ENCODE peak calls at places on chromosomes 4 and X, in five cellular contexts. O is BE2C; Y is uterus; G is naive thymus-derived CD4-positive, alpha-beta T cell; B is lung. H is an unnamed sample. For H3K36me3, the result is how much of the 10 kb centered on the place peaks cover.

GRCh38 chr4:113355550-113356371 is 306.3 kb downstream of the ANK2 start:
- DNase-seq in G (peak), O (peak), Y (peak), B (no peak), H (peak)

GRCh38 chr4:83083925-83084475 is 30.5 kb downstream of the PLAC8 start:
- DNase-seq in O (no peak), Y (no peak), G (peak), B (no peak), H (peak)

GRCh38 chrX:115949900-115950822 is 220.4 kb upstream of the AGTR2 start:
- DNase-seq in O (peak), B (peak), G (peak), Y (peak), H (peak)

GRCh38 chrX:155334486-155335316 is at the start of gene CLIC2:
- DNase-seq in O (no peak), B (peak), Y (peak), G (no peak), H (peak)

GRCh38 chr4:126973201-126973600 is 659.6 kb upstream of the INTU start:
- DNase-seq in G (no peak), Y (no peak), B (no peak), O (no peak), H (no peak)

GRCh38 chr4:113979157-113979972 is at the start of gene ARSJ:
- DNase-seq in O (peak), B (peak), G (peak), Y (peak), H (no peak)

GRCh38 chr4:140252144-140252741 is 98.3 kb upstream of the MAML3 start:
- DNase-seq in B (no peak), G (no peak), O (peak), Y (peak), H (no peak)

GRCh38 chr4:2462218-2462991 is 6.5 kb upstream of the RNF4 start:
- DNase-seq in G (peak), O (peak), B (peak), Y (peak), H (peak)

GRCh38 chr4:99447079-99447478 is 11.9 kb upstream of the ADH7 start:
- DNase-seq in G (no peak), Y (no peak), B (no peak), O (no peak), H (peak)

GRCh38 chrX:33970028-33970932 is 161.8 kb downstream of the FAM47A start:
- DNase-seq in Y (no peak), B (no peak), O (no peak), G (no peak), H (no peak)

GRCh38 chrX:76029385-76029784 is 143.5 kb upstream of the PBDC1 start:
- DNase-seq in G (no peak), Y (no peak), B (no peak), O (peak), H (no peak)

GRCh38 chr4:26860922-26861433 is 337 bp downstream of the STIM2 start:
- DNase-seq in Y (peak), G (peak), O (peak), B (peak), H (peak)

GRCh38 chr4:113482325-113482724 is 279.2 kb downstream of the CAMK2D start:
- DNase-seq in G (no peak), O (no peak), B (no peak), Y (no peak), H (no peak)

GRCh38 chr4:44002368-44002767 is 446.2 kb downstream of the KCTD8 start:
- DNase-seq in B (no peak), O (no peak), Y (no peak), G (no peak), H (no peak)

GRCh38 chrX:118928126-118928525 is 46.3 kb upstream of the LONRF3 start:
- DNase-seq in G (no peak), O (no peak), B (no peak), Y (no peak), H (no peak)

GRCh38 chr4:16297003-16297402 is 70.7 kb upstream of the TAPT1 start:
- DNase-seq in Y (no peak), O (no peak), G (no peak), B (no peak), H (no peak)

GRCh38 chrX:115561605-115562491 is 874 bp downstream of the PLS3 start:
- DNase-seq in Y (peak), O (peak), B (peak), G (no peak), H (peak)

GRCh38 chr4:109931318-109931717 is 18.6 kb downstream of the EGF start:
- DNase-seq in G (no peak), B (no peak), O (no peak), Y (no peak), H (no peak)

GRCh38 chrX:130778773-130779172 is 124.2 kb downstream of the ENOX2 start:
- DNase-seq in G (no peak), Y (no peak), O (no peak), B (no peak), H (no peak)

GRCh38 chr4:138308421-138308820 is 66.3 kb upstream of the SLC7A11 start:
- DNase-seq in Y (no peak), O (no peak), B (no peak), G (no peak), H (no peak)

GRCh38 chr4:48008021-48008596 is 8.4 kb downstream of the CNGA1 start:
- DNase-seq in Y (no peak), G (no peak), B (no peak), O (no peak), H (no peak)

DNA sequence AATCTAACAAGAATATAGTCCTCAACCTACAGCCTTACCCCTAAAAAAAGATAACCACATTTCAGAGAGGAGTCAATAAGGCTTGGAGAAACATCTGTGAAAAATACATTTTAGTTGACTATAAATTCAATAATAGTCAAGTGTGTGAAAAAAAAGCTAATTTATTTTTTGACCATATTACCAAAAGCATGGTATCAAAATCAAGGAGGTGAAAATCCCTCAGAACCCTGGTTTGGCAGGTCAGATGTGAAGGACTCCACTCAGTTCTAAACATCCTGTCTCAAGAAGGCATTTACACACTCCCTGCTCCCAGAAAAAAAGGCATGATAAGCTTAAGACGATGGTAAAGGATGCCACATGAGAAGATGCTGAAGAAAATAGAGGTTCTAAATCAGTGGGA is 745.1 kb upstream of the TENM3 start:
- DNase-seq in O (no peak), B (no peak), Y (no peak), G (no peak), H (no peak)
- H3K4me3 ChIP-seq in O (no peak), B (no peak), Y (no peak), G (no peak), H (no peak)

GRCh38 chr4:1325176-1325480 is 21.9 kb upstream of the UVSSA start:
- DNase-seq in Y (no peak), B (no peak), G (no peak), O (no peak), H (no peak)
- H3K36me3 ChIP-seq in Y (under half), B (under half), G (half or more), O (half or more), H (under half)

GRCh38 chrX:10121787-10122186 is 35.0 kb upstream of the CLCN4 start:
- DNase-seq in G (no peak), O (no peak), Y (no peak), B (no peak), H (peak)
- H3K4me3 ChIP-seq in G (no peak), O (no peak), Y (no peak), B (no peak), H (no peak)

GRCh38 chr4:169128902-169129301 is 118.8 kb upstream of the CBR4 start:
- DNase-seq in O (peak), G (no peak), B (no peak), Y (no peak), H (no peak)
- H3K36me3 ChIP-seq in O (under half), G (under half), B (under half), Y (under half), H (under half)

GRCh38 chrX:8984231-8984630 is 49.7 kb downstream of the FAM9B start:
- DNase-seq in G (no peak), O (no peak), B (no peak), Y (no peak), H (no peak)

GRCh38 chrX:8988456-8988855 is 45.5 kb downstream of the FAM9B start:
- DNase-seq in G (peak), Y (peak), B (no peak), O (no peak), H (no peak)

DNA sequence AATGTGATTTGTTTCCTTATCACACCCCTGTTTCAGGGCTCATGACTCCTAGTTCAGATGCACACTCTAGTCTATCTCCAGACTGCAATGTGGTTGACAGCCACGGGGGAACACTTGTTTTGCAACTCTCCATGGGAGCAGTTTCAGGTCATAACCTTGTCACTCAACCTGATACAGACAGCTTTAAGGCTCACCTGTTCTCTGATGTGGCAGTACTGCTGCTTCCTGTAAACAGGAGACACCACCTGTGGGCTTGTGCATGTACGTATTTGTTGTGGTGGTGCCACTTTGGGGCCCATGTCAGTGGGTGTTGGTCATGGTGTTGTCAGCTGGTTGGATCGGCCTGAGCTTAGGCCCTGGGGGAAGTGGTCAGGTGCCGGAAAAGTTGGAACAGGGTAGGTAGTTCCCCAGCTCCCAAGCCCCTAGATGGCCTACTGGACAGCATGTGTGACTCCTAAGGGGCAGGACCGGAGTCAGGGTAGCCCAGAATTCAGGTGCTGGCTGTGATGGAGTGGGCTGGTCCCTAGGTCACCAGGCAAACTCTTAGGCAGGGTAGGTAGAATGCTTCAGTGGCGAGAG is 46.2 kb downstream of the FAM9B start:
- DNase-seq in G (peak), B (no peak), O (no peak), Y (no peak), H (no peak)
- H3K4me3 ChIP-seq in G (no peak), B (no peak), O (no peak), Y (no peak), H (no peak)

DNA sequence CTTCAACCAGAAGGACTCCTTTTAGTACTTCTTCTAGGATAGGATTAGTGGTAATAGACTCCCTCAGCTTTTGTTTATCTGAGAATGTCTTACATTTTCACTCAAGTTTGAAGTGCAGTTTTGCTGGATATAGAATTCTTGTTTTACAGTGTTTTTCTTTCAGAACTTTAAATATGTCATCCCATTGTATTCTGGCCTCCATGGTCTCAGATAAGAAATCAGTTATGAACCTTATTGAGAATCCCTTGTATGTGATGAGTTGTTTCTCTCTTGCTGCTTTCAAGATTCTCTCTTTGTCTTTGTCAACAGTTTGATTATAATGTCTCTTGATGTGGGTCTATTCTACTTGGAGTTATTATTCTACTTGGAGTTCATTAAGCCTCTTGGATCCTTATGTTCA is 116.1 kb upstream of the CITED1 start:
- DNase-seq in O (no peak), Y (no peak), G (no peak), B (no peak), H (no peak)
- H3K36me3 ChIP-seq in O (under half), Y (under half), G (under half), B (under half), H (under half)

DNA sequence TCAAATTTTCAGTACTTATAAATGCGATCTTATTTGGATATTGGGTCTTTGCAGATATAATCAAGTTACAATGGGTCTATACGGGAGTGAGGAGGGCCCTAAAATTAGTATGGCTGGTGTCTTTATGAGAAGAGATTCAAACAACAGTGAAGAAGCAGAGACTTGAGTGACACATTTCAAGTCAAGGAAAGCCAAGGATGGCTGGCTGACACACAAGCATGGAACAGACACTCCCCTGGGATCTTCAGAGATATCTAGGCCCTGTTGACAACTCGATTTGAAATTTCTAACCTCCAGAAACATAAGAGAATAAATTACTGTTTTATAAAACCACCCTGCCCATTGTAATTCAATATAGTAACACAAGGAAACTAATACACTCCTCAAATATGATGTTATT is 1886.0 kb upstream of the PCDH7 start:
- DNase-seq in Y (no peak), B (no peak), O (no peak), G (no peak), H (no peak)
- H3K4me3 ChIP-seq in Y (no peak), B (no peak), O (no peak), G (no peak), H (no peak)

GRCh38 chr4:17817027-17817426 is 6.2 kb downstream of the NCAPG start:
- DNase-seq in B (no peak), O (no peak), Y (no peak), G (peak), H (peak)
- H3K36me3 ChIP-seq in B (under half), O (half or more), Y (under half), G (under half), H (under half)

GRCh38 chrX:137749282-137749681 is 183.4 kb downstream of the ZIC3 start:
- DNase-seq in G (no peak), Y (no peak), O (no peak), B (no peak), H (no peak)
- H3K4me3 ChIP-seq in G (no peak), Y (no peak), O (no peak), B (no peak), H (no peak)